ENCODE peak calls at places on chromosomes 11 and 22, in seven cellular contexts. N, L, F, M, Y, J and W are unnamed samples.

GRCh38 chr22:26671317-26672059 is 14.1 kb downstream of the MIAT start:
- DNase-seq in N (no peak), L (peak), F (no peak), M (peak), Y (peak), J (no peak), W (no peak)

GRCh38 chr22:23065495-23066122 is 4.7 kb upstream of the GNAZ start:
- DNase-seq in N (no peak), L (peak), F (no peak), M (no peak), Y (no peak), J (no peak), W (no peak)

GRCh38 chr11:113670830-113671215 is 35.3 kb downstream of the TMPRSS5 start:
- DNase-seq in N (no peak), L (no peak), F (no peak), M (no peak), Y (no peak), J (no peak), W (no peak)

GRCh38 chr22:48757581-48757980 is 1070.1 kb downstream of the BRD1 start:
- DNase-seq in N (no peak), L (peak), F (no peak), M (no peak), Y (no peak), J (no peak), W (no peak)

GRCh38 chr11:74849525-74850391 is 99.1 kb downstream of the XRRA1 start:
- DNase-seq in N (no peak), L (no peak), F (peak), M (no peak), Y (peak), J (no peak), W (no peak)

GRCh38 chr11:68996376-68997123 is 15.8 kb upstream of the MRGPRD start:
- DNase-seq in N (no peak), L (peak), F (no peak), M (no peak), Y (no peak), J (no peak), W (no peak)

GRCh38 chr11:86629070-86629706 is 43.2 kb downstream of the ME3 start:
- DNase-seq in N (no peak), L (no peak), F (no peak), M (no peak), Y (no peak), J (no peak), W (no peak)

GRCh38 chr22:47392729-47393128 is 630.3 kb downstream of the TBC1D22A start:
- DNase-seq in N (no peak), L (peak), F (no peak), M (no peak), Y (no peak), J (no peak), W (no peak)

DNA sequence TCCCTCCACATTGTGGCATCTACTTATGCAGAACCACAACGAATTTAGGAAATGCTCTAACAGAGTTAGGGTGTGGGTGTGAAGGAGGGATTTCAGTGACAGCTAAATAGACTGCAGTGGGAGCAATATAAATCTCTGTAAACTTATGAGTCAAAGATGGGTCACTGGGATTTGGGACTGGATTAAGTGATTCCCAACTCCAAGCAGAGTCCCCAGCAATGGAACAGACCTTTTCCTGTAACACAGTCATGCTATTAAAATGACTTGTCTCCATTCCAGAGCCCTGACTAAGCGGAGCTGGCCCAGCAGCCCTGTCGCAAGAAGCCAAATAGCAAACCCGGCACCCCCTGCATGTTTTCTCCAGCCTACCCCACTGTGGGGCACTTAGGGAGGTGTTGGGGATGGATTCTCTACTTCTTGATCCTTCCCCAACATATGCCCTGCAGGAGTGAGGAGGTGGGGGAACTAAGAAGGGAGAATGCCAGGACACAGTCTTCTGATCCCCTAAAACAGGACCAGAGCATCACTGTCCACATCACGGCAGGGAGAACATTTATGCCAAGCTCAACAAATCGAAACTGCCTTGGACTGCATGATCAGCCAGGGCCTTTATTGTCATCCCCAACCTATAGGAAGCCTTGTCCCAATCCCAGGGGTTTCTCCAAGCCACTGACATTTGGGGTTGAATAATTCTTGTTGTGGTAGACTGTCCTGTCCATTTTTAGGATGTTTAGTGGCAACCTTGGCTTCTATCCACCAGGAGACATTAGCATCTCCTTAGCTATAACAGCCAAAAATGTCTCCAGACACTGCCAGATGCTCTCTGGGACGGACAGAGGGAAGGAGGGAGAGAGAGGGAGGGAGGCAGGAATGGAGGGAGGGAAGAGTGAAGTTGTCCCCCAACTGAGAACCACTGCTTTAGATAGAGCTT is 36.9 kb downstream of the RPL27A start:
- DNase-seq in N (peak), L (no peak), F (peak), M (peak), Y (no peak), J (peak), W (peak)
- TF ChIP-seq POLR2AphosphoS5 in N (peak), L (no peak), F (no peak), M (peak), Y (no peak), J (no peak), W (peak)

GRCh38 chr22:19663286-19663815 is 51.0 kb upstream of the SEPTIN5 start:
- DNase-seq in N (peak), L (peak), F (no peak), M (peak), Y (no peak), J (no peak), W (no peak)
- H3K27ac ChIP-seq in N (no peak), L (no peak), F (no peak), M (no peak), Y (no peak), J (no peak), W (no peak)

GRCh38 chr22:50180727-50181521 is 4.8 kb upstream of the TRABD start:
- DNase-seq in N (no peak), L (peak), F (no peak), M (no peak), Y (no peak), J (no peak), W (no peak)

GRCh38 chr22:50183141-50183971 is 2.4 kb upstream of the TRABD start:
- DNase-seq in N (no peak), L (peak), F (no peak), M (no peak), Y (no peak), J (no peak), W (no peak)

GRCh38 chr22:50184004-50184461 is 1.7 kb upstream of the TRABD start:
- DNase-seq in N (no peak), L (peak), F (peak), M (peak), Y (peak), J (no peak), W (no peak)

GRCh38 chr22:50179937-50180726 is 5.6 kb upstream of the TRABD start:
- DNase-seq in N (no peak), L (peak), F (no peak), M (peak), Y (no peak), J (no peak), W (no peak)

DNA sequence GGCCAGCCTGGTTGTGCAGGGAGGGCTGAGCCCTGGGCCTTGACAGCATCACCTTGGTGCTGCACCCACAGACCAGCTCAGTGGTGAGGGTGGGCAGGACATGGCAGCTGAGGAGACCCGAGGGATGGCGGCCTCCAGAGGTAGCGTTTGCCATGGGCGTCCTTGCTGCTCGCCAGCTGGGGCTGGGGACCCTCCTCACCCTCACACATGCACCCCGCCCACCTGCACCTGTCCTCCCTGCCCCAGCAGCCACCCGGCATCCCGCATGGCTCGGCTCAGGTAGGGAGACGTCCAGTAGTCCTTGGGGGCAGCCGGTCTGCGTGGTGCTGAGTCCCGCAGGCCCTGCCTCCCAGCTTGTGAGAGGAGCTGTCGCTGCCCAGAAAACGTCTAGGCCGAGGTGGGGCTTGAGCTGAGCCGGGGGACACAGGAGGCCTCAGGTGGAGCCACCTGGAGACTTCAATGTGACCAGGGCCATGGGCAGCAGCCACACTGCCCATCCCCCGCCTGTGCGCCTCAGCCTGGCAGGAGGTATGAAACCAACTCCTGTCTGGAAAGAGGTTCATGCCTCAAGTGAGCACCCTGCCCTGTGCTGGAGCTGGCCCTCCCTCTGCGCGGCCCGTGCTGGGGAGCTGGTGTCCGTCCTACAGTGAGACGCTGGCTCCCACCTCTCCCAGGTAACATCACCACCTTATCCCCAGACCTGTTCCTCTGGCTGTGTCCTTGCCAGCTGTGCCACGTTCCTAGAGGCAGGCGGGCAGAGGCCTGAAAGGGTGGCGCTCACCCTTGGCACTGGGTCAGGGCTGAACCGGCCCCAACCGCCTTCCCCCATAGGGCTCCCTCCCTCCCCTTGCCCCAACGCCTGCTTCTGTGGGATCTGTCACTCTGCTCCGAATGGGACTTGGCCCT is 3.3 kb upstream of the TRABD start:
- DNase-seq in N (no peak), L (peak), F (no peak), M (peak), Y (no peak), J (no peak), W (no peak)
- TF ChIP-seq POLR2AphosphoS5 in N (no peak), L (no peak), F (no peak), M (no peak), Y (no peak), J (no peak), W (no peak)

GRCh38 chr11:34926831-34927132 is 10.4 kb downstream of the PDHX start:
- DNase-seq in N (no peak), L (no peak), F (no peak), M (no peak), Y (no peak), J (no peak), W (no peak)

GRCh38 chr11:34928268-34928959 is 12.0 kb downstream of the PDHX start:
- DNase-seq in N (no peak), L (no peak), F (no peak), M (no peak), Y (no peak), J (no peak), W (no peak)

GRCh38 chr11:34928960-34929680 is 12.7 kb downstream of the PDHX start:
- DNase-seq in N (no peak), L (no peak), F (no peak), M (no peak), Y (no peak), J (no peak), W (no peak)

GRCh38 chr11:34924714-34925113 is 8.3 kb downstream of the PDHX start:
- DNase-seq in N (no peak), L (no peak), F (no peak), M (no peak), Y (no peak), J (no peak), W (no peak)

GRCh38 chr11:34926101-34926830 is 9.8 kb downstream of the PDHX start:
- DNase-seq in N (peak), L (no peak), F (peak), M (no peak), Y (peak), J (peak), W (peak)
- H3K27ac ChIP-seq in N (no peak), L (no peak), F (no peak), M (no peak), Y (no peak), J (peak), W (no peak)

GRCh38 chr11:64720167-64720566 is 2.8 kb downstream of the NRXN2 start:
- DNase-seq in N (no peak), L (peak), F (no peak), M (no peak), Y (no peak), J (no peak), W (no peak)
- TF ChIP-seq POLR2AphosphoS5 in N (no peak), L (no peak), F (no peak), M (no peak), Y (no peak), J (no peak), W (no peak)

GRCh38 chr11:19511413-19512183 is 201.0 kb upstream of the NAV2 start:
- DNase-seq in N (peak), L (no peak), F (no peak), M (peak), Y (no peak), J (no peak), W (no peak)
- H3K27ac ChIP-seq in N (no peak), L (peak), F (no peak), M (no peak), Y (no peak), J (no peak), W (no peak)

DNA sequence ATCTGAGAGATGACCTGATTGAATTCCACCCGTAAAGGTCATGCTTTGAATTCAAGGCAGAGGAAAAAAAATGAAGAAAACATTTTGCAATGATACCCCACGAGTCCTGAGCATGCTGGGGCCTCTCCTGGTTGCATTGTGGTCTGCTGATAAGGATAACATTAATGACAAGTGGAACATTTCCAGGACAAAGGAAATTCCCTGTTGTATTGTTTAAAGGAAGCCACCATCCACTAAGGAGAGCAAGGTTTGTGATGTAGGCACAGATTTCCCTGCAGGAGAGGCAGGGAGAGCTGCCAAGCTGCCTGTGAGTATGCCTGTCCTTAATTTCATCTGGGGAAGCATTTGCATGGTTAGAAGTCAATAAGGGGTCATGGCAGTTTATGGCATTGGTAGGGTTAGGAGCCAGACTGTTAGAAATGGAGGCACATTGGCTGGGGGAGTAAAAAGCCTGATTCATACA is 21.9 kb downstream of the FLI1 start:
- DNase-seq in N (peak), L (no peak), F (no peak), M (no peak), Y (no peak), J (no peak), W (no peak)
- TF ChIP-seq POLR2AphosphoS5 in N (peak), L (no peak), F (no peak), M (no peak), Y (no peak), J (no peak), W (no peak)

GRCh38 chr22:42419328-42419881 is 12.8 kb downstream of the NFAM1 start:
- DNase-seq in N (no peak), L (no peak), F (no peak), M (no peak), Y (no peak), J (no peak), W (no peak)
- H3K27ac ChIP-seq in N (no peak), L (peak), F (no peak), M (no peak), Y (no peak), J (no peak), W (no peak)